ENCODE peak calls at places on chromosomes 11 and 22, in nine cellular contexts. O is Daoy, Z is amygdala, L is H7, H is IMR-90, V is NCI-H510A treated with DMSO at 0.1 percent for 48 hours, A is NCI-H1092, K is lung, C is germinal center. M is an unnamed sample.

GRCh38 chr22:44532466-44533025 is 34.5 kb upstream of the RTL6 start:
- DNase-seq in O (no peak), Z (no peak), L (no peak), H (no peak), V (peak; percentile 78), A (peak; percentile 69), K (no peak), C (no peak), M (no peak)

GRCh38 chr11:100356035-100356434 is 331.1 kb upstream of the ARHGAP42 start:
- DNase-seq in O (no peak), Z (no peak), L (no peak), H (no peak), V (no peak), A (no peak), K (no peak), C (no peak), M (no peak)

GRCh38 chr11:1531961-1532586 is 40.0 kb downstream of the DUSP8 start:
- DNase-seq in O (no peak), Z (no peak), L (peak; percentile 52), H (no peak), V (no peak), A (no peak), K (no peak), C (no peak), M (no peak)

GRCh38 chr11:3165152-3165705 is at the start of gene OSBPL5:
- DNase-seq in O (peak; percentile 77), Z (no peak), L (peak; percentile 91), H (peak; percentile 59), V (no peak), A (no peak), K (peak; percentile 66), C (peak; percentile 34), M (peak; percentile 9)

GRCh38 chr22:42439821-42440674 is 7.8 kb upstream of the NFAM1 start:
- DNase-seq in O (peak; percentile 61), Z (no peak), L (peak; percentile 60), H (peak; percentile 49), V (no peak), A (no peak), K (no peak), C (no peak), M (no peak)

GRCh38 chr11:133906746-133907145 is 50.0 kb downstream of the IGSF9B start:
- DNase-seq in O (no peak), Z (no peak), L (no peak), H (no peak), V (no peak), A (no peak), K (no peak), C (no peak), M (no peak)

GRCh38 chr11:73159981-73160777 is 18.1 kb upstream of the FCHSD2 start:
- DNase-seq in O (no peak), Z (no peak), L (no peak), H (no peak), V (no peak), A (no peak), K (no peak), C (no peak), M (no peak)

GRCh38 chr22:44576311-44577260 is 78.6 kb upstream of the RTL6 start:
- DNase-seq in O (no peak), Z (no peak), L (no peak), H (no peak), V (no peak), A (no peak), K (no peak), C (no peak), M (no peak)

GRCh38 chr11:128260398-128260797 is 327.0 kb downstream of the ETS1 start:
- DNase-seq in O (no peak), Z (no peak), L (no peak), H (no peak), V (no peak), A (no peak), K (no peak), C (no peak), M (no peak)

GRCh38 chr11:442611-443081 is 835 bp upstream of the ANO9 start:
- DNase-seq in O (no peak), Z (no peak), L (no peak), H (no peak), V (no peak), A (no peak), K (no peak), C (no peak), M (no peak)

GRCh38 chr11:111944651-111945051 is 7.5 kb downstream of the DIXDC1 start:
- DNase-seq in O (peak; percentile 77), Z (no peak), L (no peak), H (peak; percentile 83), V (no peak), A (no peak), K (no peak), C (no peak), M (peak; percentile 97)

GRCh38 chr11:10288881-10289764 is 4.9 kb downstream of the SBF2 start:
- DNase-seq in O (no peak), Z (no peak), L (peak; percentile 23), H (no peak), V (no peak), A (no peak), K (no peak), C (no peak), M (no peak)

GRCh38 chr11:1276061-1276790 is 33.2 kb downstream of the TOLLIP start:
- DNase-seq in O (no peak), Z (no peak), L (no peak), H (no peak), V (no peak), A (no peak), K (no peak), C (no peak), M (no peak)

GRCh38 chr11:69611548-69612526 is 29.1 kb upstream of the CCND1 start:
- DNase-seq in O (no peak), Z (no peak), L (no peak), H (peak; percentile 31), V (no peak), A (no peak), K (no peak), C (no peak), M (no peak)

GRCh38 chr22:42439021-42439420 is 6.8 kb upstream of the NFAM1 start:
- DNase-seq in O (no peak), Z (no peak), L (no peak), H (no peak), V (no peak), A (no peak), K (no peak), C (no peak), M (no peak)

GRCh38 chr11:68803766-68804165 is 38.0 kb downstream of the CPT1A start:
- DNase-seq in O (no peak), Z (no peak), L (no peak), H (no peak), V (no peak), A (no peak), K (no peak), C (no peak), M (no peak)

GRCh38 chr11:67436459-67437081 is 912 bp downstream of the PTPRCAP start:
- DNase-seq in O (no peak), Z (no peak), L (peak; percentile 94), H (no peak), V (no peak), A (no peak), K (no peak), C (peak; percentile 71), M (no peak)

GRCh38 chr11:111299111-111300026 is 1.0 kb downstream of the POU2AF3 start:
- DNase-seq in O (peak; percentile 56), Z (peak; percentile 19), L (peak; percentile 86), H (peak; percentile 23), V (no peak), A (no peak), K (peak; percentile 75), C (peak; percentile 21), M (no peak)

GRCh38 chr22:22863001-22863400 is 24.6 kb upstream of the IGLL5 start:
- DNase-seq in O (no peak), Z (no peak), L (no peak), H (no peak), V (no peak), A (no peak), K (no peak), C (no peak), M (no peak)

GRCh38 chr11:57325735-57326048 is 940 bp upstream of the TNKS1BP1 start:
- DNase-seq in O (no peak), Z (no peak), L (no peak), H (no peak), V (peak; percentile 44), A (no peak), K (peak; percentile 61), C (peak; percentile 26), M (no peak)

GRCh38 chr11:7910389-7910788 is 20.7 kb downstream of the OR10A6 start:
- DNase-seq in O (no peak), Z (no peak), L (no peak), H (no peak), V (no peak), A (no peak), K (no peak), C (no peak), M (no peak)

GRCh38 chr11:126284829-126285228 is 1.9 kb downstream of the TIRAP start:
- DNase-seq in O (peak; percentile 94), Z (no peak), L (no peak), H (peak; percentile 96), V (peak; percentile 90), A (no peak), K (peak; percentile 70), C (no peak), M (peak; percentile 78)

GRCh38 chr11:46429709-46430108 is 38.1 kb upstream of the CHRM4 start:
- DNase-seq in O (no peak), Z (no peak), L (no peak), H (no peak), V (no peak), A (no peak), K (no peak), C (no peak), M (no peak)

M was measured in RCC 7860.